ENCODE peak calls at places on chromosomes 6 and 20, in four cellular contexts. H is uterus; F is CD8-positive, alpha-beta memory T cell; P is spleen. W is an unnamed sample.

GRCh38 chr20:58661298-58662141 is 10.4 kb downstream of the STX16 start:
- DNase-seq in H (no peak), F (no peak), P (no peak), W (no peak)

GRCh38 chr20:3896302-3896701 is 7.1 kb downstream of the PANK2 start:
- DNase-seq in H (no peak), F (no peak), P (no peak), W (no peak)

GRCh38 chr20:58310291-58310782 is 822 bp downstream of the RAB22A start:
- DNase-seq in H (no peak), F (no peak), P (no peak), W (no peak)

GRCh38 chr6:45426251-45426650 is 48.5 kb upstream of the SUPT3H start:
- DNase-seq in H (no peak), F (no peak), P (no peak), W (no peak)

GRCh38 chr20:34008477-34008876 is 14.8 kb downstream of the RALY start:
- DNase-seq in H (no peak), F (no peak), P (no peak), W (no peak)

GRCh38 chr20:36017034-36017951 is 48.9 kb downstream of the CNBD2 start:
- DNase-seq in H (peak), F (no peak), P (peak), W (no peak)

GRCh38 chr6:94074764-94075163 is 655.4 kb upstream of the EPHA7 start:
- DNase-seq in H (no peak), F (no peak), P (no peak), W (no peak)

GRCh38 chr20:47392721-47393073 is 36.2 kb upstream of the ZMYND8 start:
- DNase-seq in H (no peak), F (no peak), P (no peak), W (no peak)

GRCh38 chr20:44615169-44615791 is 32.9 kb downstream of the PKIG start:
- DNase-seq in H (no peak), F (no peak), P (peak), W (no peak)

GRCh38 chr20:2747676-2748235 is 52.7 kb downstream of the CPXM1 start:
- DNase-seq in H (no peak), F (no peak), P (no peak), W (no peak)

GRCh38 chr6:1916334-1916985 is 306.7 kb downstream of the FOXC1 start:
- DNase-seq in H (no peak), F (no peak), P (no peak), W (no peak)

GRCh38 chr6:137967689-137968467 is 100.8 kb downstream of the TNFAIP3 start:
- DNase-seq in H (no peak), F (no peak), P (peak), W (no peak)

GRCh38 chr6:105628156-105628860 is 225.4 kb upstream of the PREP start:
- DNase-seq in H (no peak), F (no peak), P (no peak), W (no peak)

GRCh38 chr20:59388402-59388801 is 88.0 kb downstream of the EDN3 start:
- DNase-seq in H (no peak), F (no peak), P (no peak), W (no peak)

GRCh38 chr6:147063469-147064031 is 140.7 kb upstream of the STXBP5 start:
- DNase-seq in H (no peak), F (no peak), P (no peak), W (no peak)

GRCh38 chr6:166382933-166383816 is at the start of gene MPC1:
- DNase-seq in H (peak), F (peak), P (peak), W (peak)

GRCh38 chr20:58542411-58543095 is 27.4 kb upstream of the APCDD1L start:
- DNase-seq in H (no peak), F (no peak), P (no peak), W (no peak)

GRCh38 chr6:112330071-112330876 is 16.9 kb upstream of the RFPL4B start:
- DNase-seq in H (no peak), F (no peak), P (no peak), W (no peak)

GRCh38 chr6:149887343-149887742 is 10.6 kb downstream of the RAET1E start:
- DNase-seq in H (no peak), F (no peak), P (no peak), W (no peak)